ENCODE peak calls at places on chromosome 16, in six cellular contexts. One of them, this sample, is unnamed.
A peak's percentile ranks its signal among the peaks of the same experiment; 100 is the strongest.

GRCh38 chr16:89741342-89742014 is 20.1 kb downstream of the ZNF276 start:
- DNase-seq in NCI-H2107: no peak
- DNase-seq in T-helper 2 cell: no peak
- DNase-seq in DMS79 treated with DMSO at 0.1 percent for 48 hours: no peak
- DNase-seq in dorsolateral prefrontal cortex: no peak
- DNase-seq in RCC 7860: no peak
- DNase-seq in this sample: no peak

GRCh38 chr16:70711211-70711978 is 25.5 kb upstream of the MTSS2 start:
- DNase-seq in NCI-H2107: no peak
- DNase-seq in T-helper 2 cell: no peak
- DNase-seq in DMS79 treated with DMSO at 0.1 percent for 48 hours: peak; percentile 55
- DNase-seq in dorsolateral prefrontal cortex: no peak
- DNase-seq in RCC 7860: no peak
- DNase-seq in this sample: no peak

GRCh38 chr16:14473488-14473887 is 156.6 kb downstream of the PARN start:
- DNase-seq in NCI-H2107: no peak
- DNase-seq in T-helper 2 cell: no peak
- DNase-seq in DMS79 treated with DMSO at 0.1 percent for 48 hours: no peak
- DNase-seq in dorsolateral prefrontal cortex: no peak
- DNase-seq in RCC 7860: no peak
- DNase-seq in this sample: no peak

GRCh38 chr16:86676216-86676800 is 98.0 kb downstream of the FOXL1 start:
- DNase-seq in NCI-H2107: no peak
- DNase-seq in T-helper 2 cell: no peak
- DNase-seq in DMS79 treated with DMSO at 0.1 percent for 48 hours: no peak
- DNase-seq in dorsolateral prefrontal cortex: no peak
- DNase-seq in RCC 7860: peak; percentile 91
- DNase-seq in this sample: no peak

GRCh38 chr16:58442547-58442946 is 50.3 kb downstream of the GINS3 start:
- DNase-seq in NCI-H2107: peak; percentile 49
- DNase-seq in T-helper 2 cell: no peak
- DNase-seq in DMS79 treated with DMSO at 0.1 percent for 48 hours: no peak
- DNase-seq in dorsolateral prefrontal cortex: no peak
- DNase-seq in RCC 7860: no peak
- DNase-seq in this sample: no peak

GRCh38 chr16:87791295-87792204 is 25.8 kb upstream of the KLHDC4 start:
- DNase-seq in NCI-H2107: no peak
- DNase-seq in T-helper 2 cell: no peak
- DNase-seq in DMS79 treated with DMSO at 0.1 percent for 48 hours: no peak
- DNase-seq in dorsolateral prefrontal cortex: peak; percentile 80
- DNase-seq in RCC 7860: no peak
- DNase-seq in this sample: no peak

GRCh38 chr16:85353839-85354622 is 241.8 kb upstream of the CIBAR2 start:
- DNase-seq in NCI-H2107: no peak
- DNase-seq in T-helper 2 cell: no peak
- DNase-seq in DMS79 treated with DMSO at 0.1 percent for 48 hours: peak; percentile 53
- DNase-seq in dorsolateral prefrontal cortex: no peak
- DNase-seq in RCC 7860: no peak
- DNase-seq in this sample: no peak

GRCh38 chr16:27642753-27643152 is 92.8 kb downstream of the KATNIP start:
- DNase-seq in NCI-H2107: no peak
- DNase-seq in T-helper 2 cell: no peak
- DNase-seq in DMS79 treated with DMSO at 0.1 percent for 48 hours: no peak
- DNase-seq in dorsolateral prefrontal cortex: no peak
- DNase-seq in RCC 7860: peak; percentile 11
- DNase-seq in this sample: peak; percentile 23

GRCh38 chr16:3907586-3907985 is 27.1 kb upstream of the CREBBP start:
- DNase-seq in NCI-H2107: no peak
- DNase-seq in T-helper 2 cell: no peak
- DNase-seq in DMS79 treated with DMSO at 0.1 percent for 48 hours: no peak
- DNase-seq in dorsolateral prefrontal cortex: no peak
- DNase-seq in RCC 7860: no peak
- DNase-seq in this sample: no peak

GRCh38 chr16:49860593-49860992 is 4.7 kb upstream of the ZNF423 start:
- DNase-seq in NCI-H2107: no peak
- DNase-seq in T-helper 2 cell: no peak
- DNase-seq in DMS79 treated with DMSO at 0.1 percent for 48 hours: no peak
- DNase-seq in dorsolateral prefrontal cortex: no peak
- DNase-seq in RCC 7860: no peak
- DNase-seq in this sample: no peak

GRCh38 chr16:48586083-48586482 is 23.9 kb downstream of the N4BP1 start:
- DNase-seq in NCI-H2107: no peak
- DNase-seq in T-helper 2 cell: no peak
- DNase-seq in DMS79 treated with DMSO at 0.1 percent for 48 hours: no peak
- DNase-seq in dorsolateral prefrontal cortex: no peak
- DNase-seq in RCC 7860: no peak
- DNase-seq in this sample: no peak

GRCh38 chr16:9012848-9013507 is 49.3 kb upstream of the USP7 start:
- DNase-seq in NCI-H2107: no peak
- DNase-seq in T-helper 2 cell: no peak
- DNase-seq in DMS79 treated with DMSO at 0.1 percent for 48 hours: peak; percentile 46
- DNase-seq in dorsolateral prefrontal cortex: peak; percentile 69
- DNase-seq in RCC 7860: no peak
- DNase-seq in this sample: no peak

GRCh38 chr16:48622456-48623303 is 12.7 kb upstream of the N4BP1 start:
- DNase-seq in NCI-H2107: no peak
- DNase-seq in T-helper 2 cell: no peak
- DNase-seq in DMS79 treated with DMSO at 0.1 percent for 48 hours: no peak
- DNase-seq in dorsolateral prefrontal cortex: no peak
- DNase-seq in RCC 7860: no peak
- DNase-seq in this sample: no peak